ENCODE peak calls at places on chromosome 19, in six cellular contexts. P, R, O, H, A and G are unnamed samples.

GRCh38 chr19:35253316-35254286 is 4.8 kb downstream of the LSR start:
- DNase-seq in P (no peak), R (no peak), O (no peak), H (peak; percentile 9), A (peak; percentile 68), G (no peak)

GRCh38 chr19:30459859-30460258 is 87.7 kb downstream of the ZNF536 start:
- DNase-seq in P (no peak), R (no peak), O (no peak), H (no peak), A (no peak), G (no peak)

GRCh38 chr19:12936582-12936981 is 1.8 kb upstream of the CALR start:
- DNase-seq in P (no peak), R (no peak), O (no peak), H (no peak), A (no peak), G (no peak)

GRCh38 chr19:34639491-34640085 is 37.4 kb downstream of the SCGB2B2 start:
- DNase-seq in P (peak; percentile 66), R (peak; percentile 48), O (peak; percentile 81), H (no peak), A (peak; percentile 87), G (peak; percentile 68)

GRCh38 chr19:19134687-19135158 is 3.6 kb downstream of the TMEM161A start:
- DNase-seq in P (no peak), R (no peak), O (no peak), H (no peak), A (no peak), G (no peak)

GRCh38 chr19:29708553-29709439 is 6.3 kb downstream of the C19orf12 start:
- DNase-seq in P (no peak), R (no peak), O (peak; percentile 59), H (no peak), A (no peak), G (no peak)

GRCh38 chr19:28489126-28489660 is 723.8 kb downstream of the UQCRFS1 start:
- DNase-seq in P (no peak), R (no peak), O (no peak), H (no peak), A (no peak), G (no peak)

GRCh38 chr19:7360393-7360984 is 11.8 kb downstream of the ARHGEF18 start:
- DNase-seq in P (no peak), R (peak; percentile 29), O (peak; percentile 33), H (no peak), A (no peak), G (no peak)

GRCh38 chr19:54928299-54928698 is 19.0 kb downstream of the NLRP7 start:
- DNase-seq in P (no peak), R (no peak), O (no peak), H (no peak), A (peak; percentile 22), G (no peak)

GRCh38 chr19:45920458-45920857 is 5.9 kb upstream of the NANOS2 start:
- DNase-seq in P (no peak), R (no peak), O (no peak), H (no peak), A (no peak), G (no peak)

GRCh38 chr19:50534478-50534877 is 20.8 kb upstream of the ASPDH start:
- DNase-seq in P (no peak), R (no peak), O (no peak), H (no peak), A (no peak), G (no peak)

GRCh38 chr19:50536662-50537305 is 23.1 kb upstream of the ASPDH start:
- DNase-seq in P (no peak), R (no peak), O (no peak), H (no peak), A (no peak), G (no peak)

GRCh38 chr19:50537306-50537685 is 23.6 kb upstream of the ASPDH start:
- DNase-seq in P (no peak), R (peak; percentile 9), O (no peak), H (no peak), A (no peak), G (no peak)

GRCh38 chr19:50535672-50536071 is 22.0 kb upstream of the ASPDH start:
- DNase-seq in P (no peak), R (no peak), O (no peak), H (no peak), A (no peak), G (no peak)

DNA sequence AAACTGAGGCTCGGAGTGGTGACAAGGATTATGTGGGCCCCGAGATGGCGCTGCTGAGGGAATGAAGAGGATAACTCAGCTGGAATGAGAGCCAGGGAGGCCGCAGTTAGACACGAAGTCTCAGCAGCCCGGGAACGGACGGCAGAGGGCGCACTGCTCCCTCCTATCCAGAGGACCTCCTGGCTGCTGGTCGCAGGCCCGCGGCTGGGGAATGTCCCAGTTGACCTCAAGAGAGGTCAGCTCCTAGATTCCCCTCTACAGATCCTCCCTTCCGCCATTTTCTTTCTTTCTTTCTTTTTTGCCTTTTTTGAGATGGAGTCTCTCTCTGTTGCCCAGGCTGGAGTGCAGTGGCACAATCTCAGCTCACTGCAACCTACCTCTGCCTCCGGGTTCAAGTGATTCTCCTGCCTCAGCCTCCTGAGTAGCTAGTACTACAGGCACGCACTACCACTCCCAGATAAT is 24.1 kb upstream of the ASPDH start:
- DNase-seq in P (peak; percentile 42), R (peak; percentile 62), O (peak; percentile 85), H (peak; percentile 30), A (peak; percentile 90), G (peak; percentile 76)
- TF ChIP-seq CTCF in P (peak; percentile 62), R (peak; percentile 78), O (peak; percentile 82), H (no peak), A (peak; percentile 95), G (peak; percentile 77)

DNA sequence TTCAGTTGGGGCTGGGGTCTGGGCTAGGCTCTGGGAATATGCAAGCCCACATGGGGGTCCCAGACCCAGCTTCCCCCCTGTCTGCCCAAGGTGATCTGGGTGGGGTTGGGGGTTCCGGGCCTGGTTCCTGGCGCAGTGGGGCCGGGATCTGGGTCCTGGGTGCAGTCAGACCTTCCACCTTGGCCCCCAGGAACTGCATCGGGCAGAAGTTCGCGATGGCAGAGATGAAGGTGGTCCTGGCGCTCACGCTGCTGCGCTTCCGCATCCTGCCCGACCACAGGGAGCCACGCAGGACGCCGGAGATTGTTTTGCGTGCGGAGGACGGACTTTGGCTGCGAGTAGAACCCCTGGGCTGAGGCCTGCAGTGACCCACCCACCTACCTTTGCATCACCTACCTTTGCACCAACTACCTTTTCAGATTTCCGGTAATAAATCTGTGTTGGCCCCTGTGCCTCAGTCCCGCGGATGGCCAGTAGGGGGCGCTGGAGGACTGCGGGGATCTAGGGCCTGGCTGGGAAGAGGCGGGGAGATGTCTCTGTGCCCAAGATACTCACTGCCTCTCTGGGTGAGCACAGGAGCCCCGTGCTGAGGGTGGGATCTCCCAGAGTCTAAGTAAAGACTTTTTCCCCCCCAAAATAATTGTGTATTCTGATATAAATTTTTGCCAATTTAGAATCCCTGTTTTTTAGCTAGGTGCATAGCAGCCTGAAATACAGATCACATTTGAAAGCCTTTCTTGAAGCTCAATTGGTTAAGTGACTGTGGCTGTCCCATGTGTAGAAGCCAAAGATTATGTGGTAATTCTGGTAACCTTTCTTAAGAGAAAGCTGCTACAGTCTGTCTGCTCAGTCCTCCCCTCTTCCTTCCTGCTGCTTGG is 11.5 kb upstream of the CYP4F3 start:
- DNase-seq in P (peak; percentile 90), R (peak; percentile 17), O (peak; percentile 60), H (peak; percentile 61), A (peak; percentile 74), G (peak; percentile 42)
- TF ChIP-seq CTCF in P (peak; percentile 91), R (peak; percentile 75), O (peak; percentile 94), H (peak; percentile 95), A (peak; percentile 95), G (peak; percentile 75)

DNA sequence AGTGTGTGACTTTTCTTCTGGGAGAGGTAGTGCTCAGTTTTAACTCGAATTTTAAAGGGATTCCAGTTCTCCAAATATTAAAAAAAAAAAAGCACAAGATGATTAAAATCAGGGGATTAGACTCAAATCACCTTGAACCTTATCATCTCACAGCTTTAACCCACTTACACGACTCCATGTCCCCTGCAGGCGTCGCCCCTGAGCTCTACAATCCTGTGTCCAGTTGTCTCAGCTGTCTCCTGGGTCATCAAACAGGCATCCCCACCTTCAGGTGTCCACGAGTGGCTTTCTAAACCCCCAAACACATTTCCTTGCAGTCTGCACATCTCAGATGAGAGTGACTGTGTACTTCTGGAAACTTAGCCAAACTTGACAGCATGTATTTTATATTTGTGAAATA is 14.1 kb downstream of the ZNF808 start:
- DNase-seq in P (no peak), R (no peak), O (no peak), H (no peak), A (no peak), G (no peak)
- TF ChIP-seq CTCF in P (no peak), R (no peak), O (no peak), H (no peak), A (no peak), G (no peak)

GRCh38 chr19:16328824-16329482 is 4.3 kb downstream of the KLF2 start:
- DNase-seq in P (no peak), R (no peak), O (peak; percentile 77), H (no peak), A (no peak), G (peak; percentile 54)
- TF ChIP-seq CTCF in P (no peak), R (no peak), O (no peak), H (no peak), A (peak; percentile 19), G (peak; percentile 20)

GRCh38 chr19:5563008-5563431 is 4.7 kb downstream of the TINCR start:
- DNase-seq in P (no peak), R (no peak), O (no peak), H (no peak), A (no peak), G (no peak)
- TF ChIP-seq CTCF in P (no peak), R (peak; percentile 1), O (no peak), H (no peak), A (peak; percentile 33), G (no peak)

DNA sequence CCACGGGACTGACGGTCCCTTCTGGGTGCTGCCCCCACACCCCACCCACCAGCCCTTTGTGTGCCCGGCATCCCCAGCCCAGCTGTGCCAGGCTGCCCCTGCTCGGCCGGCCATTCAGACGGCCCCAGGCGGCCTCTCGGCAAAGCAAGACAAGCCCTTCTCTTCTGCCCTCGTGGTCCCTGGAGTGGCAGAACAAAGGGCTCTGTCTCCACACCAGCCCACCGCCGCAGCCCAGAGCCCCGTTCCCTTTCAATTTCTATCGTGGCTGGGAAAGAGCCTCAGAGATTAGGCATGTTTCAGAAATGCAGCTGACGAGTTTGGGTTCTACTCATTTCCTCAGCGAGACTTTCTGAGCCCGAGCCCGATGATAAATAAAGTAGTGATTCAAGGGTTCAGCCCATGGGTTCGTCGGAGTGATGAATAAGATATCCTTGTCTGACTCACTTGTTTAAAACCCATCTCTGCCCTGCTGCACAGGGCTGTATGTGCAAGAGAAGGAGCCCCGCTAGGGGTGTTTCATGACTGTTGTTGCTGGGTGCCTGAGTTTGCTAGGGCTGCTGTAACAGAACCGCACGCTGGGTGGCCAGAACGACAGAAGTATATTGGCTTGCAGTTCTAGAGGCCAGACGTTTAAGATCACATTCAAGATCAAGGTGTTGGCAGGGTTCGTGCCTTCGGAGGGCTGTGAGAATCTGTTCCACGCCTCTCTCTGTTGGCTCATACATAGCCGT is 4.3 kb downstream of the MYO9B start:
- DNase-seq in P (peak; percentile 42), R (peak; percentile 99), O (peak; percentile 97), H (peak; percentile 77), A (peak; percentile 59), G (peak; percentile 98)
- TF ChIP-seq CTCF in P (peak; percentile 20), R (peak; percentile 81), O (peak; percentile 80), H (peak; percentile 11), A (no peak), G (peak; percentile 82)